ENCODE peak calls at places on chromosome 12, in six cellular contexts. T, L, Z, N, B and P are unnamed samples.

GRCh38 chr12:58455146-58455545 is 465.2 kb downstream of the LRIG3 start:
- DNase-seq in T (no peak), L (no peak), Z (no peak), N (no peak), B (no peak), P (no peak)

GRCh38 chr12:18810537-18811253 is 72.8 kb downstream of the CAPZA3 start:
- DNase-seq in T (no peak), L (no peak), Z (no peak), N (no peak), B (no peak), P (no peak)

GRCh38 chr12:68804654-68805591 is 3.1 kb upstream of the MDM2 start:
- DNase-seq in T (peak; percentile 42), L (no peak), Z (no peak), N (no peak), B (no peak), P (no peak)

GRCh38 chr12:101925352-101925751 is 48.0 kb downstream of the DRAM1 start:
- DNase-seq in T (peak; percentile 67), L (no peak), Z (no peak), N (peak; percentile 88), B (peak; percentile 65), P (peak; percentile 77)

GRCh38 chr12:130752692-130753230 is 36.7 kb upstream of the RIMBP2 start:
- DNase-seq in T (no peak), L (no peak), Z (no peak), N (peak; percentile 35), B (no peak), P (no peak)

GRCh38 chr12:57001448-57001906 is 4.9 kb downstream of the ZBTB39 start:
- DNase-seq in T (peak; percentile 74), L (no peak), Z (peak; percentile 46), N (peak; percentile 77), B (peak; percentile 78), P (peak; percentile 39)

GRCh38 chr12:4148418-4149056 is 125.0 kb upstream of the CCND2 start:
- DNase-seq in T (no peak), L (peak; percentile 93), Z (no peak), N (peak; percentile 69), B (peak; percentile 65), P (no peak)

GRCh38 chr12:108907861-108908302 is 28.0 kb downstream of the DAO start:
- DNase-seq in T (no peak), L (no peak), Z (no peak), N (no peak), B (peak; percentile 26), P (no peak)

GRCh38 chr12:89454080-89454848 is 70.3 kb downstream of the GALNT4 start:
- DNase-seq in T (no peak), L (no peak), Z (no peak), N (no peak), B (no peak), P (no peak)

GRCh38 chr12:89882051-89882450 is 173.4 kb upstream of the ATP2B1 start:
- DNase-seq in T (no peak), L (peak; percentile 55), Z (no peak), N (no peak), B (no peak), P (no peak)

GRCh38 chr12:88895634-88896033 is 315.4 kb upstream of the KITLG start:
- DNase-seq in T (no peak), L (no peak), Z (no peak), N (no peak), B (no peak), P (no peak)

GRCh38 chr12:57272337-57273151 is 21.6 kb upstream of the STAC3 start:
- DNase-seq in T (peak; percentile 46), L (no peak), Z (no peak), N (no peak), B (no peak), P (no peak)

GRCh38 chr12:47021298-47021697 is 58.1 kb upstream of the PCED1B start:
- DNase-seq in T (no peak), L (peak; percentile 11), Z (no peak), N (no peak), B (no peak), P (peak; percentile 56)

GRCh38 chr12:125766091-125766490 is 700.9 kb downstream of the AACS start:
- DNase-seq in T (no peak), L (no peak), Z (no peak), N (no peak), B (no peak), P (no peak)

GRCh38 chr12:57616383-57617101 is 5.3 kb downstream of the ARHGEF25 start:
- DNase-seq in T (no peak), L (no peak), Z (no peak), N (peak; percentile 55), B (no peak), P (no peak)

GRCh38 chr12:46627686-46628085 is 198.1 kb downstream of the SLC38A4 start:
- DNase-seq in T (no peak), L (no peak), Z (no peak), N (no peak), B (no peak), P (no peak)

GRCh38 chr12:118125743-118126118 is 10.2 kb upstream of the PEBP1 start:
- DNase-seq in T (no peak), L (no peak), Z (no peak), N (no peak), B (no peak), P (no peak)

GRCh38 chr12:292186-292585 is 29.6 kb upstream of the SLC6A13 start:
- DNase-seq in T (no peak), L (no peak), Z (no peak), N (no peak), B (no peak), P (no peak)

DNA sequence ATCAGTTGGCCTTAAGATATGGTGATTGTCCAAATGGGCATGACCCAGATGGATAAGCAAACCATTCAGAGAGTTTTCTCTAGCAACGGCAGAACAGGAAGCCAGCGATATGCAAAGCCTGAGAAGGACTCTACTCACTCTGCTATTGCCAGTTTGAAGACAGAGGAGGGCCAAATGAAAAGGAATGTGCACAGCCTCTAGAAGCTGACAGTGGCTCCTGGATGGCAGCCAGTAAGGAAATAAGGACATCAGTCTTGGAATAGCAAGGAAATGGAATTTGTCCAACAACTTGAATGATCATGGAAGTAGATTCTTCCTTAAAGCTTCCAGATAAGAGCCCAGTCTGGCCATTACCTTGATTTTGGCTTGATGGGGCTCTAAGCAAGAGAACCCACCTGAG is 60.0 kb downstream of the TMTC2 start:
- DNase-seq in T (no peak), L (no peak), Z (no peak), N (no peak), B (no peak), P (no peak)
- TF ChIP-seq POLR2A in T (no peak), L (no peak), Z (no peak), N (no peak), B (no peak), P (no peak)

GRCh38 chr12:48198619-48198973 is 4.5 kb downstream of the OR10AD1 start:
- DNase-seq in T (peak; percentile 78), L (no peak), Z (no peak), N (peak; percentile 78), B (peak; percentile 38), P (no peak)
- TF ChIP-seq EP300 in T (no peak), L (no peak), Z (no peak), N (no peak), B (no peak), P (no peak)

GRCh38 chr12:11568762-11569478 is 80.6 kb upstream of the ETV6 start:
- DNase-seq in T (no peak), L (peak; percentile 96), Z (no peak), N (no peak), B (no peak), P (no peak)
- TF ChIP-seq POLR2A in T (no peak), L (no peak), Z (no peak), N (no peak), B (no peak), P (no peak)

DNA sequence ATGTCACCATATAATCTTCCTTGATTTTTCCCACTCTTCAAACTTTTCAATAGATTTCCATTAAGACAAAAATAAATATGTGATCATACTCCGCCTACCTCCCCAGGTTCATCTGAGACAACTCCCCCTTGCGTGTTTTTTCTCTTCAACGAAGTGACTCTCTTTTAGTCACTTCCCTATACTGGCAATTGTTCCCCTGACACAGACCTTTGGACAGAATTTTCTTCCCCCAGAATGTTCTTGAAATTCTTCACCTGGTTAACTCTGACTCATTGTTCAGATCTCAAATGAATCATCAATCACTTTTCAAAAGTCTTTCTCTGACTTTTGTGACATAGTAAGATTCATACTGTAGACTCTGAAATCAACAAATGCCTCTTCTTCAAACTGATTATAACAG is 727.3 kb upstream of the LMO3 start:
- DNase-seq in T (no peak), L (no peak), Z (no peak), N (no peak), B (no peak), P (no peak)
- TF ChIP-seq EP300 in T (no peak), L (no peak), Z (no peak), N (no peak), B (no peak), P (no peak)

DNA sequence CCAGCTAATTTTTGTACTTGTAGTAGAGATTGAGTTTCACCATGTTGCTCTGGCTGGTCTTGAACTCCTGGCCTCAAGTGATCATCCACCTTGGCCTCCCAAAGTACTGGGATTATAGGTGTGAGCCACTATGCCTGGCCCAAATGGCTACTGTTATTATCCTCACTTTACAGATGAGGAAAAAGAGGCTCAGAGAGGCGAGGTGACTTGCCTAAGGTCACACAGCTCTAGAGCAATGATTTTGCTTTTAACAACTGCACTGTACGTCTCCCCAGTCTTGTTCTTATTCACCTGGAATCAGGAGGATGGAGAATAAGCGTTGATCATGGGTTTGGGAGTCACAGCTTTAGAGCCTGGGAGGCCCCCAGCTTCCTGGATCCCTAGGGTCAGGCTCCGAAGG is 69.8 kb upstream of the NCOR2 start:
- DNase-seq in T (no peak), L (no peak), Z (no peak), N (no peak), B (no peak), P (no peak)
- TF ChIP-seq POLR2A in T (no peak), L (no peak), Z (no peak), N (no peak), B (no peak), P (no peak)